ENCODE peak calls at places on chromosomes 3 and 15, in four cellular contexts. One of them, this sample, is unnamed.
A peak's percentile ranks its signal among the peaks of the same experiment; 100 is the strongest.

GRCh38 chr3:66816110-66816761 is 181.9 kb upstream of the KBTBD8 start:
- DNase-seq in tibial nerve: peak; percentile 14
- DNase-seq in psoas muscle: no peak
- DNase-seq in Peyer's patch: no peak
- DNase-seq in this sample: no peak

GRCh38 chr3:157871838-157872497 is 234.3 kb downstream of the SHOX2 start:
- DNase-seq in tibial nerve: no peak
- DNase-seq in psoas muscle: no peak
- DNase-seq in Peyer's patch: no peak
- DNase-seq in this sample: no peak

GRCh38 chr3:23712656-23713559 is 92.8 kb upstream of the UBE2E1 start:
- DNase-seq in tibial nerve: peak; percentile 60
- DNase-seq in psoas muscle: peak; percentile 54
- DNase-seq in Peyer's patch: no peak
- DNase-seq in this sample: no peak

GRCh38 chr15:71653986-71654713 is 156.2 kb upstream of the NR2E3 start:
- DNase-seq in tibial nerve: no peak
- DNase-seq in psoas muscle: no peak
- DNase-seq in Peyer's patch: no peak
- DNase-seq in this sample: no peak

GRCh38 chr15:62850791-62851291 is 191.7 kb upstream of the TPM1 start:
- DNase-seq in tibial nerve: no peak
- DNase-seq in psoas muscle: no peak
- DNase-seq in Peyer's patch: no peak
- DNase-seq in this sample: no peak

GRCh38 chr3:37862712-37863551 is 1.3 kb downstream of the CTDSPL start:
- DNase-seq in tibial nerve: peak; percentile 55
- DNase-seq in psoas muscle: peak; percentile 29
- DNase-seq in Peyer's patch: no peak
- DNase-seq in this sample: no peak

GRCh38 chr3:111315911-111316310 is 226.1 kb upstream of the CD96 start:
- DNase-seq in tibial nerve: no peak
- DNase-seq in psoas muscle: no peak
- DNase-seq in Peyer's patch: no peak
- DNase-seq in this sample: no peak

GRCh38 chr15:100278596-100279380 is 63.0 kb downstream of the ADAMTS17 start:
- DNase-seq in tibial nerve: no peak
- DNase-seq in psoas muscle: no peak
- DNase-seq in Peyer's patch: no peak
- DNase-seq in this sample: no peak

GRCh38 chr3:143024351-143024960 is 23.1 kb downstream of the U2SURP start:
- DNase-seq in tibial nerve: no peak
- DNase-seq in psoas muscle: no peak
- DNase-seq in Peyer's patch: no peak
- DNase-seq in this sample: no peak

GRCh38 chr3:17023006-17023664 is 138.4 kb downstream of the PLCL2 start:
- DNase-seq in tibial nerve: no peak
- DNase-seq in psoas muscle: no peak
- DNase-seq in Peyer's patch: no peak
- DNase-seq in this sample: no peak

GRCh38 chr3:148211725-148212124 is 486.0 kb upstream of the AGTR1 start:
- DNase-seq in tibial nerve: peak; percentile 9
- DNase-seq in psoas muscle: no peak
- DNase-seq in Peyer's patch: peak; percentile 69
- DNase-seq in this sample: no peak

GRCh38 chr15:66004618-66005262 is 135.4 kb downstream of the RAB11A start:
- DNase-seq in tibial nerve: no peak
- DNase-seq in psoas muscle: no peak
- DNase-seq in Peyer's patch: no peak
- DNase-seq in this sample: no peak

GRCh38 chr3:29144807-29145206 is 136.1 kb upstream of the RBMS3 start:
- DNase-seq in tibial nerve: peak; percentile 17
- DNase-seq in psoas muscle: peak; percentile 17
- DNase-seq in Peyer's patch: no peak
- DNase-seq in this sample: no peak

GRCh38 chr3:71282976-71283375 is 300.6 kb downstream of the FOXP1 start:
- DNase-seq in tibial nerve: no peak
- DNase-seq in psoas muscle: no peak
- DNase-seq in Peyer's patch: no peak
- DNase-seq in this sample: no peak

GRCh38 chr3:71290301-71290700 is 293.2 kb downstream of the FOXP1 start:
- DNase-seq in tibial nerve: no peak
- DNase-seq in psoas muscle: no peak
- DNase-seq in Peyer's patch: no peak
- DNase-seq in this sample: no peak

GRCh38 chr3:71281173-71281738 is 302.3 kb downstream of the FOXP1 start:
- DNase-seq in tibial nerve: no peak
- DNase-seq in psoas muscle: no peak
- DNase-seq in Peyer's patch: no peak
- DNase-seq in this sample: no peak

GRCh38 chr3:71288269-71288930 is 295.1 kb downstream of the FOXP1 start:
- DNase-seq in tibial nerve: no peak
- DNase-seq in psoas muscle: no peak
- DNase-seq in Peyer's patch: no peak
- DNase-seq in this sample: no peak

DNA sequence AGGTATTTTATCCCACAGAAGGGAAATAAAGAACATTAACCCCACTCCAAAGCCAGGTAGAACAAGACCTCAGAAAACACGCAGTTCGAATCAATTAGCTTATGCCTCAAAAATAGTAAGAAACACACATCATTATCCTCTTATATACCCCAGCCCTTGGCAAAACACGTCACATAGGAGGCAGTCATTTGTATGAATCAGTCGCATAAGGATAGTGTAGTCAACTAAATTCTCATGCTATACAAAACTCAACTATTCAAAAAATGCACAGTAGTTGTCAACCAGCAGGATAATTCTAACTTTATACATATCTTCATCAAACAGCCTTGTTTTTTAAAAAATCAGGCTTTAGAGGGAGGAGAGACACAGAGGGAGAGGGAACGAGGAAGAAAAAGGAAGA is 298.4 kb downstream of the FOXP1 start:
- DNase-seq in tibial nerve: no peak
- DNase-seq in psoas muscle: no peak
- DNase-seq in Peyer's patch: no peak
- DNase-seq in this sample: no peak
- H3K27ac ChIP-seq in tibial nerve: no peak overlapping the region
- H3K27ac ChIP-seq in psoas muscle: no peak overlapping the region
- H3K27ac ChIP-seq in Peyer's patch: no peak overlapping the region
- H3K27ac ChIP-seq in this sample: no peak overlapping the region

GRCh38 chr3:123762805-123763204 is 121.3 kb downstream of the MYLK start:
- DNase-seq in tibial nerve: no peak
- DNase-seq in psoas muscle: no peak
- DNase-seq in Peyer's patch: no peak
- DNase-seq in this sample: no peak
- H3K27ac ChIP-seq in tibial nerve: no peak overlapping the region
- H3K27ac ChIP-seq in psoas muscle: no peak overlapping the region
- H3K27ac ChIP-seq in Peyer's patch: no peak overlapping the region
- H3K27ac ChIP-seq in this sample: no peak overlapping the region

DNA sequence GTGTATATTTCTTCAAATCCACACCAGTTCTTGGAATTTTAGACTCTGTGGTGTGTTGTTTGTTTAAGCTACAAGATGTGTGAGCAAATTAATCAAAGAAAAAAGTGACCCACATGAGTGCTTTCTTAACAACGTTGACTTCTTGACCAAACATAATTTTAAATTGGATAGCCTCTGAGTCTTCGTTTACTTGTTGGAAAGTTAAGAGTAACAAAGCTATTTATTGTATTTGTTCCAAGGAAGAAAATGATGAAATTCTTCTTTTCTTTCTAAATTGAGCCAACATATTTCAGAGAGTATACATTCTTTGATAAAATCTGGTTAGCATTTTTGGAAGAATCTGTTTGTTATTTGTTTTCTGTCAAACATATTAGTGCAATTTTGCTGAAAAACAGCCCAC is 99.9 kb upstream of the IGSF10 start:
- DNase-seq in tibial nerve: no peak
- DNase-seq in psoas muscle: no peak
- DNase-seq in Peyer's patch: no peak
- DNase-seq in this sample: no peak
- H3K27ac ChIP-seq in tibial nerve: no peak overlapping the region
- H3K27ac ChIP-seq in psoas muscle: no peak overlapping the region
- H3K27ac ChIP-seq in Peyer's patch: no peak overlapping the region
- H3K27ac ChIP-seq in this sample: no peak overlapping the region

DNA sequence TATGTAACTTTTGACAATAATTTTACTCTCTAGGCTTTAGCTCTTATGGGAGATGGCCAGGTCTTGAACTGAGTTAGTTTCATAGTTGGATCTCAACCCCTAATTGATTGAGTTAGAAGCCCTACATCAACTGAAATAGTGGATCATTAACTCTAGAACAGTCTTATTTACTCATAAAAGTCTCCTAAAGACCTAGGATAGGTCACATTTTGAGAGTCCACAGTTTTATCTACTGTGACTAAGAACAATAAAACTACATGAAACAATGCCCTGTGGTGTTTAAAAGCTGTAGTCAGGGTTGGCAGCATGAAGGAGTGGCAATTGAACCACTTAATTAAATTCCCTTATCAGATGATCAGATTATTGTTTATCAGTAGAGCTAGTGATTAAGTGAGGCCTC is 22.2 kb upstream of the IDH2 start:
- DNase-seq in tibial nerve: no peak
- DNase-seq in psoas muscle: no peak
- DNase-seq in Peyer's patch: no peak
- DNase-seq in this sample: no peak
- H3K27ac ChIP-seq in tibial nerve: no peak overlapping the region
- H3K27ac ChIP-seq in psoas muscle: no peak overlapping the region
- H3K27ac ChIP-seq in Peyer's patch: peak overlapping the region; percentile 63
- H3K27ac ChIP-seq in this sample: no peak overlapping the region

DNA sequence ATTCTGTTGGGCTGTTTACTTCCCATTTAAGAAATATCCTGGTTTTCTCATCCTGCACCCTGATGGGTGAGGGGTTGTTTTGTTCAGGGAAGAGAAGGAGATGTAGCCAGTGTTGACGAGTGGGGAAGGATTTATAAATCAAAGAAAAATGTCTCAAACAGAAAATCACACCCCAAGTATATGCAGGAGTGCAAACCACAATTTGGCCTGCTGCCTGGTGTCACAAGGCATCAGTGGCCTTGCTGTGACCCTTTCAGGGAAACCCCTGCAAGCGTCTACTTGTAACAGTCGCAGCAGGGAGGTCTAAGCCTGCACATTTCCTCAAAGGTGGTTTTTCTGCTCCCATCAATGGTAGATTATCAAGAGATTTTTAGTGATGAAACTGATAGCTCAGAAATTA is 132.6 kb upstream of the LRRN1 start:
- DNase-seq in tibial nerve: no peak
- DNase-seq in psoas muscle: no peak
- DNase-seq in Peyer's patch: no peak
- DNase-seq in this sample: no peak
- H3K27ac ChIP-seq in tibial nerve: no peak overlapping the region
- H3K27ac ChIP-seq in psoas muscle: no peak overlapping the region
- H3K27ac ChIP-seq in Peyer's patch: no peak overlapping the region
- H3K27ac ChIP-seq in this sample: no peak overlapping the region

GRCh38 chr3:14377044-14377837 is 25.2 kb upstream of the SLC6A6 start:
- DNase-seq in tibial nerve: no peak
- DNase-seq in psoas muscle: no peak
- DNase-seq in Peyer's patch: no peak
- DNase-seq in this sample: no peak
- H3K27ac ChIP-seq in tibial nerve: no peak overlapping the region
- H3K27ac ChIP-seq in psoas muscle: peak overlapping the region; percentile 59
- H3K27ac ChIP-seq in Peyer's patch: no peak overlapping the region
- H3K27ac ChIP-seq in this sample: no peak overlapping the region

DNA sequence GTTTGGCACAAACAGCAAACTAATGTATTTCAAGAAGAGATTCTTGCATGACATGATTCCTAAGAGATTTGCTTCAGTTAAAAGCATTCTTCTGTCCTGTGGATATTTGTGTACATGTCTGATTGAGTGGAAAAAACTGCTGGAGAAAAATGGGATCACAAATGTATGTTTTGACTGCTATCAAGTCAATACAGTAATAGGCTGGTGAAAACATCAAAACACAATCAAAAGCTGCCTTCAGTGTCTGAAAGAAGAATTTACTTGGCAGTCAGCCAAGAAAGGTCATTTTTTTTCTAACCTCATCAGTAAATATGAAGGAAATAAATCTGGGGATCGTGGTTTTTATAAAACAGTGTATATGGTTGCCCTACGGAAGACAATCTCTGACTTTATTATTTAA is 1214.8 kb downstream of the NSUN3 start:
- DNase-seq in tibial nerve: no peak
- DNase-seq in psoas muscle: no peak
- DNase-seq in Peyer's patch: no peak
- DNase-seq in this sample: no peak
- H3K27ac ChIP-seq in tibial nerve: no peak overlapping the region
- H3K27ac ChIP-seq in psoas muscle: no peak overlapping the region
- H3K27ac ChIP-seq in Peyer's patch: no peak overlapping the region
- H3K27ac ChIP-seq in this sample: no peak overlapping the region

GRCh38 chr15:59299919-59300617 is 72.6 kb downstream of the MYO1E start:
- DNase-seq in tibial nerve: peak; percentile 83
- DNase-seq in psoas muscle: peak; percentile 75
- DNase-seq in Peyer's patch: peak; percentile 94
- DNase-seq in this sample: peak; percentile 67

GRCh38 chr15:59298255-59298856 is 74.3 kb downstream of the MYO1E start:
- DNase-seq in tibial nerve: no peak
- DNase-seq in psoas muscle: no peak
- DNase-seq in Peyer's patch: no peak
- DNase-seq in this sample: no peak

GRCh38 chr15:59301527-59301926 is 71.1 kb downstream of the MYO1E start:
- DNase-seq in tibial nerve: no peak
- DNase-seq in psoas muscle: no peak
- DNase-seq in Peyer's patch: peak; percentile 33
- DNase-seq in this sample: no peak

GRCh38 chr15:59298876-59299275 is 73.8 kb downstream of the MYO1E start:
- DNase-seq in tibial nerve: no peak
- DNase-seq in psoas muscle: no peak
- DNase-seq in Peyer's patch: no peak
- DNase-seq in this sample: no peak

DNA sequence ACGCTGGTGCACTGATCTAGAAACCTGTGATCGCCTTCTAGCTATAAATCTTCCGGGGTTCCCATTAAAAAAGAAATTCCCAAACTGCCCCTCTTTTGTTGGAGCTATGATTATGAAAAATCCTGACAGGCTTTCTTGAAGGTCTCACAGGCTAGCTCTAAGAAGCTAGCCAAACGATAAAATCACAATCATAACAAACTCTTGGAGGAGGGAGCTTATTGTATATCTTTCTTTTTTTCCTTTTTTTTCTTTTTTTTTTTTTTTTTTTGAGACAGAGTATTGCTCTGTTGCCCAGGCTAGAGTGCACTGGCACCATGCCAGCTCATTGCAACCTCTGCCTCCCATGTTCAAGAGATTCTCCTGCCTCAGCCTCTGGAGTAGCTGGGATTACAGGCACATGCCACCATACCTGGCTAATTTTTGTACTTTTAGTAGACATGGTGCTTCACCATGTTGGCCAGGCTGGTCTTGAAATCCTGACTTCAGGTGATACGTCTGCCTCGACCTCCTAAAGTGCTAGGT is 72.0 kb downstream of the MYO1E start:
- DNase-seq in tibial nerve: peak; percentile 44
- DNase-seq in psoas muscle: peak; percentile 42
- DNase-seq in Peyer's patch: peak; percentile 69
- DNase-seq in this sample: no peak
- H3K27ac ChIP-seq in tibial nerve: peak overlapping the region; percentile 58
- H3K27ac ChIP-seq in psoas muscle: peak overlapping the region; percentile 11
- H3K27ac ChIP-seq in Peyer's patch: peak overlapping the region; percentile 78
- H3K27ac ChIP-seq in this sample: peak overlapping the region; percentile 77

DNA sequence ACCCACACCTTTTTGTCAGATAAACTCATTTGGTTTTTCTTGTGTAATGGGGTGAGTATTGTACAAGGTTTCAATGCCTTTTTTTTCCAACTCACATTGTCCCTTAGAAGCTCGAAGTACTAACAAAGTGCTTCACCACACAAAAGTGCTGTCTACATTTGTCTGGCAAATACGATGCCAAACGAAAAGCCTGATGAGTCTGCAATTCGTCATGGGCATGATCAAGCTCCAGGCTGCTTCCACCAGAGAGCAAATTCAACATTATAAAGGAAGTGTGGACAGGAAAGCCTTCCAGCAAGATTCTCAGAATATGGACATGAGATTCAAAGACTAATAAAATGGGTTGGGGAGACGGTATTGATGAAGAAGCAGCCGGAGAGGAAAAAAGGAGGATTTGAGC is 495.0 kb downstream of the FHIT start:
- DNase-seq in tibial nerve: no peak
- DNase-seq in psoas muscle: no peak
- DNase-seq in Peyer's patch: no peak
- DNase-seq in this sample: no peak
- H3K27ac ChIP-seq in tibial nerve: no peak overlapping the region
- H3K27ac ChIP-seq in psoas muscle: no peak overlapping the region
- H3K27ac ChIP-seq in Peyer's patch: no peak overlapping the region
- H3K27ac ChIP-seq in this sample: no peak overlapping the region

This sample was measured in esophagus squamous epithelium.